ENCODE peak calls at places on chromosomes 16 and 17, in eight cellular contexts. J, I, Z, K, L, O, M and T are unnamed samples.

GRCh38 chr16:969508-970378 is 1.0 kb downstream of the LMF1 start:
- DNase-seq in J (no peak), I (no peak), Z (peak; percentile 40), K (peak; percentile 52), L (no peak), O (no peak), M (no peak), T (no peak)

GRCh38 chr17:40469805-40470675 is 26.8 kb downstream of the IGFBP4 start:
- DNase-seq in J (no peak), I (no peak), Z (no peak), K (no peak), L (no peak), O (no peak), M (no peak), T (no peak)

GRCh38 chr17:73733527-73733926 is 89.3 kb upstream of the SDK2 start:
- DNase-seq in J (no peak), I (no peak), Z (no peak), K (no peak), L (no peak), O (no peak), M (no peak), T (no peak)

GRCh38 chr16:53291757-53292392 is 142.4 kb upstream of the RBL2 start:
- DNase-seq in J (no peak), I (no peak), Z (no peak), K (no peak), L (no peak), O (no peak), M (peak; percentile 42), T (no peak)

GRCh38 chr17:44932526-44933097 is 15.0 kb downstream of the KIF18B start:
- DNase-seq in J (no peak), I (peak; percentile 22), Z (no peak), K (no peak), L (no peak), O (no peak), M (no peak), T (no peak)

GRCh38 chr16:72908362-72908838 is 139.5 kb downstream of the ZFHX3 start:
- DNase-seq in J (no peak), I (no peak), Z (no peak), K (peak; percentile 92), L (no peak), O (no peak), M (no peak), T (no peak)

GRCh38 chr17:77556408-77557068 is 402.0 kb upstream of the TNRC6C start:
- DNase-seq in J (no peak), I (no peak), Z (no peak), K (no peak), L (no peak), O (no peak), M (no peak), T (no peak)

GRCh38 chr17:57662644-57663308 is 82.3 kb downstream of the CCDC182 start:
- DNase-seq in J (peak; percentile 94), I (peak; percentile 100), Z (peak; percentile 98), K (peak; percentile 99), L (no peak), O (peak; percentile 98), M (peak; percentile 95), T (peak; percentile 90)

GRCh38 chr17:14866266-14866665 is 398.9 kb downstream of the PMP22 start:
- DNase-seq in J (no peak), I (no peak), Z (no peak), K (no peak), L (no peak), O (no peak), M (no peak), T (no peak)

GRCh38 chr17:39711851-39712250 is 12.0 kb downstream of the ERBB2 start:
- DNase-seq in J (no peak), I (no peak), Z (no peak), K (no peak), L (no peak), O (no peak), M (no peak), T (no peak)

GRCh38 chr17:19730829-19731228 is 14.4 kb upstream of the SLC47A2 start:
- DNase-seq in J (no peak), I (no peak), Z (no peak), K (no peak), L (no peak), O (no peak), M (no peak), T (no peak)

GRCh38 chr17:19728114-19728495 is 11.7 kb upstream of the SLC47A2 start:
- DNase-seq in J (peak; percentile 78), I (no peak), Z (peak; percentile 77), K (peak; percentile 92), L (no peak), O (peak; percentile 58), M (peak; percentile 89), T (peak; percentile 80)

GRCh38 chr17:19731626-19732025 is 15.2 kb upstream of the SLC47A2 start:
- DNase-seq in J (no peak), I (no peak), Z (no peak), K (no peak), L (no peak), O (no peak), M (no peak), T (no peak)

GRCh38 chr17:19727466-19728113 is 11.2 kb upstream of the SLC47A2 start:
- DNase-seq in J (no peak), I (no peak), Z (peak; percentile 80), K (peak; percentile 77), L (no peak), O (no peak), M (peak; percentile 54), T (peak; percentile 56)

GRCh38 chr17:19729900-19730299 is 13.5 kb upstream of the SLC47A2 start:
- DNase-seq in J (no peak), I (no peak), Z (no peak), K (no peak), L (no peak), O (no peak), M (no peak), T (no peak)
- H3K27ac ChIP-seq in J (peak overlapping the region; percentile 65), I (no peak overlapping the region), Z (no peak overlapping the region), K (peak overlapping the region; percentile 11), L (no peak overlapping the region), O (peak overlapping the region; percentile 100), M (no peak overlapping the region), T (no peak overlapping the region)

GRCh38 chr17:7356072-7356549 is 1.2 kb downstream of the TMEM95 start:
- DNase-seq in J (peak; percentile 86), I (peak; percentile 98), Z (peak; percentile 77), K (peak; percentile 86), L (peak; percentile 84), O (peak; percentile 50), M (peak; percentile 58), T (peak; percentile 89)
- H3K27ac ChIP-seq in J (no peak overlapping the region), I (no peak overlapping the region), Z (peak overlapping the region; percentile 4), K (no peak overlapping the region), L (no peak overlapping the region), O (peak overlapping the region; percentile 100), M (no peak overlapping the region), T (peak overlapping the region; percentile 47)

GRCh38 chr17:12046786-12047185 is 26.1 kb downstream of the MAP2K4 start:
- DNase-seq in J (no peak), I (no peak), Z (no peak), K (no peak), L (no peak), O (no peak), M (no peak), T (no peak)
- H3K27ac ChIP-seq in J (no peak overlapping the region), I (no peak overlapping the region), Z (no peak overlapping the region), K (no peak overlapping the region), L (no peak overlapping the region), O (no peak overlapping the region), M (no peak overlapping the region), T (no peak overlapping the region)

GRCh38 chr16:24279982-24280381 is 23.8 kb downstream of the CACNG3 start:
- DNase-seq in J (no peak), I (no peak), Z (no peak), K (no peak), L (no peak), O (no peak), M (no peak), T (no peak)

GRCh38 chr16:24282129-24282528 is 26.0 kb downstream of the CACNG3 start:
- DNase-seq in J (no peak), I (no peak), Z (no peak), K (no peak), L (no peak), O (no peak), M (no peak), T (no peak)

GRCh38 chr16:24286713-24287405 is 30.7 kb downstream of the CACNG3 start:
- DNase-seq in J (no peak), I (no peak), Z (no peak), K (no peak), L (no peak), O (no peak), M (no peak), T (no peak)

DNA sequence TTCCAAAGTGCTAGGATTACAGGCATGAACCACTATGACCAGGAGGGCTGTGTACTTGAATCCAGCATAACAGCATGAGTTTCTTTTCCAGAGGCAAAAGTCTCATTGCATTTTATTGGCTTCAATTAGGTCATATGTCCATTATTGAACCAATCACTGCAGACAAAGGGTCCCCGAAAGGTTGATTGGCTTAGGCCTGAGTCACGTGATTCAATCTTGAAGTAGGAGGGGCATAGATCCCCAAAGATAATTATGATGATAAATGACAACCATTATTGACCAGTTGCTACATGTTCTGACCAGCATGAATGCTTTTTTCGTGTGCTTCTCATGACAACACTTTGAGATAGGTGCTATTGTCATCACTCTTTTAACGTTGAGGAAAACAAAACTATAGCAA is 25.3 kb downstream of the CACNG3 start:
- DNase-seq in J (no peak), I (no peak), Z (no peak), K (no peak), L (no peak), O (no peak), M (no peak), T (no peak)
- H3K27ac ChIP-seq in J (no peak overlapping the region), I (no peak overlapping the region), Z (no peak overlapping the region), K (no peak overlapping the region), L (no peak overlapping the region), O (no peak overlapping the region), M (no peak overlapping the region), T (no peak overlapping the region)

DNA sequence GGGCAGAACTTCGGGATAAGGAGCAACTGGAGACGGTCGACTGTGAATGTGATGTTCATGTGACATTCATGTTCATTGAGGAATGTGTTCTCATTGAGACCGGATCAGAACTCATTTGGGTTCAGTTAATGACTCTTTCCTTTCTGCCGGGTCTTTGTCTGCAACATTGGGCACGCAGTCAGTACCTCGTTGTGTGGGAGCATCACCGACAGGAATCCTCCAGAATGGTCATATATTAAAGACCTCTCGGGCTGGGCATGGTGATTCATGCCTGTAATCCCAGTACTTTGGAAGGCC is 144.6 kb downstream of the PITPNC1 start:
- DNase-seq in J (no peak), I (peak; percentile 31), Z (no peak), K (no peak), L (no peak), O (no peak), M (no peak), T (no peak)
- H3K27ac ChIP-seq in J (no peak overlapping the region), I (no peak overlapping the region), Z (no peak overlapping the region), K (no peak overlapping the region), L (no peak overlapping the region), O (no peak overlapping the region), M (no peak overlapping the region), T (no peak overlapping the region)